ENCODE peak calls at places on chromosomes 3 and 15, in eight cellular contexts. F is endothelial cell; V is RWPE1; Q is stimulated activated CD4-positive, alpha-beta T cell treated with anti-CD3 and anti-CD28 coated beads, Interleukin-1b, Interleukin-23, amount 100 ng/mL, for 4 hours; B is dorsolateral prefrontal cortex; O is activated CD8-positive, alpha-beta memory T cell treated with anti-CD3 and anti-CD28 coated beads for 24 hours; E is DMS 273 treated with DMSO at 0.1 percent for 48 hours; Y is upper lobe of right lung. A is an unnamed sample.

GRCh38 chr3:13556937-13557336 is 8.0 kb downstream of the FBLN2 start:
- DNase-seq in B (no peak), V (no peak), Q (no peak), Y (no peak), F (no peak), O (no peak), E (no peak), A (no peak)

GRCh38 chr15:50250789-50251394 is 14.6 kb downstream of the HDC start:
- DNase-seq in E (no peak), Y (no peak), F (no peak), V (no peak), B (no peak), O (no peak), Q (no peak), A (no peak)

GRCh38 chr15:63238796-63239195 is 38.6 kb upstream of the APH1B start:
- DNase-seq in O (no peak), B (no peak), V (peak), Q (no peak), Y (no peak), F (no peak), E (no peak), A (no peak)

GRCh38 chr3:9809239-9809614 is 835 bp upstream of the TTLL3 start:
- DNase-seq in E (peak), F (no peak), Q (no peak), B (no peak), V (no peak), Y (no peak), O (peak), A (no peak)

GRCh38 chr15:25859838-25860645 is 3.1 kb downstream of the ATP10A start:
- DNase-seq in V (no peak), E (no peak), F (no peak), O (peak), Y (no peak), Q (no peak), B (no peak), A (no peak)

GRCh38 chr3:127324080-127324479 is 36.2 kb upstream of the PRR20G start:
- DNase-seq in E (no peak), V (no peak), O (no peak), B (no peak), Y (no peak), Q (no peak), F (no peak), A (no peak)

GRCh38 chr15:81296673-81297072 is 27.3 kb downstream of the STARD5 start:
- DNase-seq in O (peak), Y (peak), V (no peak), Q (no peak), E (no peak), F (peak), B (no peak), A (peak)

GRCh38 chr3:190990898-190991297 is 128.4 kb upstream of the GMNC start:
- DNase-seq in V (no peak), O (no peak), F (no peak), E (no peak), B (no peak), Q (no peak), Y (no peak), A (no peak)

GRCh38 chr3:39202094-39202493 is 9.7 kb upstream of the XIRP1 start:
- DNase-seq in B (no peak), Y (no peak), O (no peak), E (no peak), Q (no peak), V (no peak), F (no peak), A (no peak)

GRCh38 chr15:47294765-47295259 is 422.5 kb upstream of the SEMA6D start:
- DNase-seq in B (no peak), F (no peak), O (no peak), Y (no peak), V (no peak), E (no peak), Q (no peak), A (no peak)

A was measured in kidney.